ENCODE peak calls at places on chromosomes 13 and 19, in four cellular contexts. R is ascending aorta, O is heart right ventricle, M is Panc1. C is an unnamed sample.

GRCh38 chr13:99658266-99658991 is 157.2 kb downstream of the TM9SF2 start:
- DNase-seq in R (no peak), O (peak; percentile 50), M (no peak), C (no peak)

GRCh38 chr13:20616059-20616797 is 49.3 kb downstream of the IFT88 start:
- DNase-seq in R (no peak), O (no peak), M (peak; percentile 62), C (no peak)

GRCh38 chr13:26616126-26616525 is 58.6 kb downstream of the WASF3 start:
- DNase-seq in R (no peak), O (no peak), M (no peak), C (no peak)

GRCh38 chr13:43132911-43133310 is 109.5 kb downstream of the DNAJC15 start:
- DNase-seq in R (no peak), O (no peak), M (no peak), C (no peak)

GRCh38 chr13:94822356-94822755 is 110.0 kb upstream of the SOX21 start:
- DNase-seq in R (no peak), O (no peak), M (no peak), C (no peak)

GRCh38 chr13:76991432-76991795 is 467 bp upstream of the CLN5 start:
- DNase-seq in R (peak; percentile 20), O (no peak), M (no peak), C (no peak)

GRCh38 chr19:44900328-44901244 is 5.0 kb upstream of the APOE start:
- DNase-seq in R (no peak), O (no peak), M (no peak), C (no peak)

GRCh38 chr19:53086949-53087348 is 16.3 kb downstream of the ZNF160 start:
- DNase-seq in R (no peak), O (peak; percentile 85), M (no peak), C (no peak)

GRCh38 chr19:3670796-3671679 is 29.2 kb downstream of the PIP5K1C start:
- DNase-seq in R (peak; percentile 85), O (peak; percentile 93), M (no peak), C (no peak)

GRCh38 chr13:113546571-113547247 is 37.8 kb upstream of the TFDP1 start:
- DNase-seq in R (no peak), O (peak; percentile 29), M (no peak), C (no peak)

GRCh38 chr13:49214917-49215376 is 5.2 kb upstream of the MLNR start:
- DNase-seq in R (no peak), O (no peak), M (no peak), C (no peak)

GRCh38 chr19:384801-385169 is 24.2 kb downstream of the C2CD4C start:
- DNase-seq in R (no peak), O (no peak), M (no peak), C (no peak)

GRCh38 chr19:42121666-42122069 is 10.6 kb downstream of the POU2F2 start:
- DNase-seq in R (peak; percentile 34), O (peak; percentile 47), M (no peak), C (no peak)

GRCh38 chr19:6418562-6418932 is 6.1 kb downstream of the KHSRP start:
- DNase-seq in R (no peak), O (no peak), M (no peak), C (no peak)
- H3K36me3 ChIP-seq in R (peaks cover 76% of the 10 kb centered on the region), O (peaks cover 63% of the 10 kb centered on the region), M (peaks cover 10% of the 10 kb centered on the region), C (peaks cover 69% of the 10 kb centered on the region)

DNA sequence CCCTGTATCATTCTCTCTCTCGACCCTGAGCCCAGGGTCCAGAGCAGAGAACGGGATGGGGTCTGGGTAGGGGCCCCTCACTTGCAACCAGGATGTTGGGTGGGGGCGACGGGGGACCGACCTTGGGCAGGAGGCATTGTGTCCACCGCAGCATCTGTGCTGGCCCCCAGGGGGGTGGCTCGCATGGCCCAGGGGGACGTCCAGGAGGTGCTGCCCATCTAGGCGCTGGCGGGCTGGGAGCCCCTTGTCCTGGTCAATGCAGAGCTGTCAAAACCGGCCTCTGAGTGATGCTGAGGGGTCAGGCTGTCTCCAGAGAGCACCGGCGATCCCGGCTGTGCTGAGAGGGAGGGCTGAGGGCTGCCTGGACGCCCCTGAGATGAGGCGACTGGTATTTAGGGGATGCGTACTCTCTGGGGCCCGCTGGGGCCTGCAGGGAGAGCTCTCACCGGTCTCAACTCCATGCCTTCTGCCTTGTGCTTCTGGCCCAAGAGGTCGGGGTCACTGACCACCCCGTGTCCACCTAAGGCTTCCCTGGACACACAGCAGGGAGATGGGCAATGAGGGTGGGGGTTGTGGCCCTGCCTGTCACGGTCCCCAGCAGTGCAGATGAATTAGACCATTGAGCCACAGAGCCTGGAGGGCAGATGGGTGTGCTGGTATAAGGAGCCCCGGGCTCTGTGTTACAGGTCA is 8.5 kb downstream of the RPS9 start:
- DNase-seq in R (no peak), O (no peak), M (no peak), C (peak; percentile 58)
- H3K4me3 ChIP-seq in R (no peak overlapping the region), O (no peak overlapping the region), M (peak overlapping the region; percentile 5), C (no peak overlapping the region)

GRCh38 chr13:106530907-106531520 is 4.4 kb downstream of the EFNB2 start:
- DNase-seq in R (no peak), O (no peak), M (no peak), C (no peak)

GRCh38 chr13:106530209-106530906 is 5.1 kb downstream of the EFNB2 start:
- DNase-seq in R (no peak), O (peak; percentile 50), M (no peak), C (no peak)

GRCh38 chr13:106533101-106533939 is 2.1 kb downstream of the EFNB2 start:
- DNase-seq in R (no peak), O (peak; percentile 84), M (no peak), C (peak; percentile 89)

GRCh38 chr13:106533940-106534843 is 1.3 kb downstream of the EFNB2 start:
- DNase-seq in R (no peak), O (peak; percentile 21), M (no peak), C (peak; percentile 79)

GRCh38 chr13:106532111-106532929 is 3.1 kb downstream of the EFNB2 start:
- DNase-seq in R (no peak), O (no peak), M (no peak), C (no peak)
- H3K36me3 ChIP-seq in R (no peaks in the 10 kb centered on the region), O (no peaks in the 10 kb centered on the region), M (no peaks in the 10 kb centered on the region), C (no peaks in the 10 kb centered on the region)

GRCh38 chr13:112056284-112056727 is 10.6 kb upstream of the SOX1 start:
- DNase-seq in R (no peak), O (no peak), M (no peak), C (no peak)
- H3K4me3 ChIP-seq in R (no peak overlapping the region), O (no peak overlapping the region), M (no peak overlapping the region), C (no peak overlapping the region)

GRCh38 chr19:47097396-47098217 is 16.0 kb downstream of the ZC3H4 start:
- DNase-seq in R (no peak), O (peak; percentile 40), M (no peak), C (peak; percentile 39)
- H3K36me3 ChIP-seq in R (no peaks in the 10 kb centered on the region), O (peaks cover 8% of the 10 kb centered on the region), M (no peaks in the 10 kb centered on the region), C (peaks cover 11% of the 10 kb centered on the region)

C was measured in pancreas.